ENCODE peak calls at places on chromosomes 2 and 18, in five cellular contexts. Q, Z, B, V and N are unnamed samples.

GRCh38 chr2:222483513-222484039 is 59.2 kb downstream of the SGPP2 start:
- DNase-seq in Q (peak; percentile 46), Z (peak; percentile 32), B (no peak), V (no peak), N (peak; percentile 70)

GRCh38 chr2:65491381-65491903 is 59.0 kb upstream of the SPRED2 start:
- DNase-seq in Q (peak; percentile 24), Z (no peak), B (no peak), V (no peak), N (no peak)

GRCh38 chr2:11009866-11010265 is 98.1 kb downstream of the KCNF1 start:
- DNase-seq in Q (no peak), Z (no peak), B (no peak), V (no peak), N (peak; percentile 47)

GRCh38 chr2:236769981-236770671 is 200.5 kb downstream of the ACKR3 start:
- DNase-seq in Q (no peak), Z (no peak), B (no peak), V (peak; percentile 71), N (no peak)

GRCh38 chr2:29113891-29114321 is 1.3 kb upstream of the CLIP4 start:
- DNase-seq in Q (peak; percentile 57), Z (peak; percentile 58), B (peak; percentile 31), V (no peak), N (no peak)

GRCh38 chr2:63665806-63666205 is 77.0 kb downstream of the MDH1 start:
- DNase-seq in Q (no peak), Z (no peak), B (no peak), V (no peak), N (no peak)

GRCh38 chr2:15956751-15957736 is 16.7 kb downstream of the MYCN start:
- DNase-seq in Q (no peak), Z (no peak), B (no peak), V (peak; percentile 66), N (peak; percentile 4)

GRCh38 chr2:9234680-9235387 is 28.2 kb downstream of the ASAP2 start:
- DNase-seq in Q (no peak), Z (peak; percentile 46), B (no peak), V (no peak), N (no peak)

GRCh38 chr18:22828171-22828570 is 105.0 kb upstream of the RBBP8 start:
- DNase-seq in Q (no peak), Z (no peak), B (no peak), V (no peak), N (no peak)

GRCh38 chr2:95310651-95311050 is 13.5 kb downstream of the KCNIP3 start:
- DNase-seq in Q (no peak), Z (peak; percentile 45), B (no peak), V (no peak), N (peak; percentile 66)

GRCh38 chr2:78261454-78261853 is 739.3 kb upstream of the LRRTM4 start:
- DNase-seq in Q (no peak), Z (no peak), B (no peak), V (peak; percentile 57), N (no peak)

GRCh38 chr2:4635289-4635688 is 931.9 kb downstream of the DCDC2C start:
- DNase-seq in Q (no peak), Z (no peak), B (no peak), V (no peak), N (no peak)

GRCh38 chr2:233353101-233353768 is 1.1 kb upstream of the DGKD start:
- DNase-seq in Q (no peak), Z (peak; percentile 11), B (no peak), V (no peak), N (peak; percentile 90)

GRCh38 chr2:24912986-24913385 is 7.1 kb downstream of the ADCY3 start:
- DNase-seq in Q (no peak), Z (no peak), B (no peak), V (no peak), N (no peak)

GRCh38 chr2:221518201-221518936 is 53.7 kb downstream of the EPHA4 start:
- DNase-seq in Q (peak; percentile 52), Z (no peak), B (no peak), V (no peak), N (no peak)

DNA sequence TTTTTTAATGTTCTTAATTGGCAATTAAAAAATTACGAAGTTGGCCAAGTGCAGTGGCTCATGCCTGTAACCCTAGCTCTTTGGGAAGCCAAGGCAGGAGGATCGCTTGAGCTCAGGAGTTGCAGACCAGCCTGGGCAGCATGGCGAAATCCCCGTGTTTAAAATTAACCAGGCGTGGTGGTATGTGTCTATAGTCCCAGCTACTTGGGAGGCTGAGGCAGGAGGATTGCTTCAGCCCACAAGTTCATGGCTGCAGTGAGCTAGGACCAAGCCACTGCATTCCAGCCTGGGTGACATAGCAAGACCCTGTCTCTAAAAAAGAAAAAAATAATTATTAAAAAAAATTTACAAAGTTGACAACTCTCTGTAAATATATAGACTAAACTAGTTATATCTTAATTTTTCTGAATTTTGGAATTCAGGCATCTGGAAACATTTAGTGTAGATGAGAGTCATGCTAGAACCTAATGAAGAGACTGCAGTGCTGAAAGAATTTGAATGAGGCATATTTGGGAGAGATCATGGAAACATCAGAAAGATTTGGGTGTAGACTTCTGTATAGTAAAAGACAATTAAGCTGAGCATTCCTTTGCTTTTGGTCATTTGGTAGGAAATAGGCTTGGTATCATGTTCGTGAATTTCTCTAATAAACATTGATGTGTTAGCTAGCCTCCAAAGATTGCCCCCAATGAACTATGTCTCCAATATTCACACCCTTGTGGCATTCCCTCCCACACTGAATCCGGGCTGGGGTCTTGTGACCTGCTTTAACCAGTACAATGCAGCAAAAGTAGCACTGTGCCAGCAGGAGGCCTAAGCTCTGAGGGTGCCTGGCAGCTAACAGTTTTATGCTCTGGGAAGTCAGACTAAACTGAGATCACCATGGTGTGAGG is 4.2 kb upstream of the ROCK1 start:
- DNase-seq in Q (no peak), Z (no peak), B (no peak), V (peak; percentile 64), N (no peak)
- TF ChIP-seq CTCF in Q (no peak), Z (no peak), B (no peak), V (no peak), N (no peak)

DNA sequence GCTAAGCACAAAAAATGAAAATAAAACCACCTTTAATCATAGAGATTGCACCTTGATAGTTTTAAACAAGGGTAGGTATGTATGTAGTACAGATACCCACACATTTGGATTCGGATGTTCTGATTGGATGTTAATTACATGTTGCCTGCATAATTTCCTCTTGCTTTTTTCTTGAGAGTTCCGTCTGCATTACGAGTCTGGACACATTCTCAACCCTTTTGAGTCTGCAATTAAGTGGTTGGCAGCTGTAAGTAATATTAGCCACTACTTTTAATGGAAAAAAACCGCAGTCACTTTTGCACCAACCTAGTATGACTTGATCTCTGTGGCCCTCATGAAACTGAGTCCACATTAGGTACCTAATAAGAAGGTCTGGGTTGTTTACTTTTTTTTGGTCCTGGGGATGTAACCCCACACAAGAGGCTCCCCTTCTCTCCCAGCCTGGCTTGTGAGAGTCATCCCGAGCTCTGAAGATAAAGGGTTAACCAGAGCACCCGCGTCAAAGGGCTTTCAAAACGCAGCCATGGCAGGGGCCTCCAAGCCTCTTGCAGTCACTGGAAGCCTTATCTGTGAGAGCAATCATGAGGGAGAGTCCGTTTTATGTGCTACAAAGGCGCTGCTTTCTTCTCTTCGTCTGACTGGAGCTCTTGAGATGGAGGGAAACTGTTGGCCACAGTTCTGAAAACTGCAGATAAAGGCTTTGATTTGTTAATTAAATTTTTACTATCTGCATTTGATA is 217.4 kb downstream of the VAPA start:
- DNase-seq in Q (no peak), Z (no peak), B (no peak), V (peak; percentile 73), N (no peak)
- H3K4me3 ChIP-seq in Q (peak overlapping the region; percentile 34), Z (peak overlapping the region; percentile 35), B (peak overlapping the region; percentile 42), V (peak overlapping the region; percentile 71), N (no peak overlapping the region)

GRCh38 chr2:71071681-71072398 is 3.4 kb downstream of the NAGK start:
- DNase-seq in Q (peak; percentile 42), Z (peak; percentile 46), B (no peak), V (peak; percentile 52), N (no peak)
- TF ChIP-seq CTCF in Q (no peak), Z (no peak), B (no peak), V (peak; percentile 29), N (no peak)

GRCh38 chr18:24051256-24051947 is 36.8 kb downstream of the TTC39C start:
- DNase-seq in Q (no peak), Z (no peak), B (no peak), V (no peak), N (no peak)
- H3K4me3 ChIP-seq in Q (no peak overlapping the region), Z (no peak overlapping the region), B (no peak overlapping the region), V (no peak overlapping the region), N (no peak overlapping the region)

DNA sequence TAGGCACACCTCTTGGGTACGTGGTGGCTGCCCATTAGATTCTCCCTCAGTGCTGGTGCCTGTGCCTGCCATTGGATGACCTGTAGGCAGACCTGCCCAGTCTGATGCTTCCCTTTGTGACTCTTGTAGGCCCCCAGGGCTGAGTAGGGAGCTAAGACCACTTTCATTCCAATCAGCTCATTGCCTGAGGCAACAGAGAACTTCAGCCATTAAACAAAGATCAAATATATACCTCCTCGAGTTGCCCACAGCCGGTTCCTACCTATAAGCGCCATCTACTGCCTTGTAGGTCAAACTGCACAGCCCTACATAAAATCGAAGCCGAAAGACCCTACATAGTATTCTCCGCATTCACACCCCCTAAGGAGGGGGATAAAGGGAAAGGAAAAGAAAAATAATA is 184.6 kb downstream of the ETAA1 start:
- DNase-seq in Q (no peak), Z (no peak), B (no peak), V (peak; percentile 74), N (peak; percentile 13)
- TF ChIP-seq CTCF in Q (peak; percentile 43), Z (peak; percentile 27), B (no peak), V (peak; percentile 78), N (peak; percentile 57)